ENCODE peak calls at places on chromosome 20, in five cellular contexts. C is neuronal stem cell, A is IMR-90, D is H9, H is mesendoderm. X is an unnamed sample.

GRCh38 chr20:59848182-59848581 is 85.3 kb downstream of the SYCP2 start:
- DNase-seq in C (no peak), D (no peak), A (no peak), H (no peak), X (no peak)

GRCh38 chr20:10800288-10800687 is 126.5 kb upstream of the JAG1 start:
- DNase-seq in D (no peak), H (no peak), C (no peak), A (no peak), X (peak)

GRCh38 chr20:23879811-23880374 is 345 bp upstream of the CST5 start:
- DNase-seq in D (no peak), A (no peak), C (no peak), H (peak), X (no peak)

GRCh38 chr20:63490416-63490815 is 8.5 kb downstream of the EEF1A2 start:
- DNase-seq in C (no peak), A (no peak), D (peak), H (no peak), X (no peak)

GRCh38 chr20:56572178-56572577 is 39.1 kb downstream of the FAM209B start:
- DNase-seq in C (no peak), D (no peak), A (no peak), H (no peak), X (peak)

GRCh38 chr20:2838170-2838797 is 2.2 kb downstream of the PCED1A start:
- DNase-seq in C (no peak), D (no peak), A (no peak), H (no peak), X (no peak)

GRCh38 chr20:325889-326644 is 715 bp downstream of the SOX12 start:
- DNase-seq in H (peak), A (peak), D (peak), C (peak), X (peak)

GRCh38 chr20:35952480-35953410 is 1.6 kb downstream of the SCAND1 start:
- DNase-seq in H (peak), A (peak), C (no peak), D (no peak), X (peak)

GRCh38 chr20:48819089-48819488 is 8.7 kb downstream of the PREX1 start:
- DNase-seq in D (no peak), C (no peak), H (no peak), A (no peak), X (no peak)

GRCh38 chr20:35190556-35190955 is 18.7 kb downstream of the PROCR start:
- DNase-seq in H (no peak), C (no peak), D (no peak), A (no peak), X (no peak)

GRCh38 chr20:37381621-37382538 is 35.9 kb downstream of the SRC start:
- DNase-seq in A (no peak), C (no peak), D (no peak), H (no peak), X (no peak)

GRCh38 chr20:33789109-33789857 is 21.9 kb upstream of the CHMP4B start:
- DNase-seq in D (no peak), H (peak), C (no peak), A (peak), X (peak)

GRCh38 chr20:49690899-49691620 is 22.6 kb downstream of the B4GALT5 start:
- DNase-seq in A (peak), D (no peak), C (no peak), H (no peak), X (peak)

GRCh38 chr20:9912858-9913434 is 74.1 kb upstream of the PAK5 start:
- DNase-seq in C (peak), D (peak), A (peak), H (peak), X (peak)

GRCh38 chr20:44900231-44900854 is 9.5 kb upstream of the PABPC1L start:
- DNase-seq in H (no peak), C (no peak), D (no peak), A (no peak), X (peak)

GRCh38 chr20:38050691-38051090 is 17.1 kb downstream of the RPRD1B start:
- DNase-seq in A (peak), D (no peak), C (no peak), H (no peak), X (peak)

GRCh38 chr20:51354191-51354768 is 188.2 kb downstream of the NFATC2 start:
- DNase-seq in H (no peak), D (no peak), A (peak), C (no peak), X (peak)

GRCh38 chr20:17797579-17797978 is 97.8 kb downstream of the BANF2 start:
- DNase-seq in C (no peak), D (no peak), H (no peak), A (no peak), X (no peak)

GRCh38 chr20:36579996-36580545 is 6.7 kb downstream of the TGIF2 start:
- DNase-seq in H (no peak), C (no peak), A (peak), D (no peak), X (peak)

GRCh38 chr20:7650481-7650880 is 289.8 kb downstream of the HAO1 start:
- DNase-seq in C (no peak), A (no peak), H (no peak), D (no peak), X (peak)

GRCh38 chr20:63957690-63958441 is 1.6 kb upstream of the UCKL1 start:
- DNase-seq in D (peak), C (no peak), A (peak), H (peak), X (no peak)

GRCh38 chr20:17635846-17636245 is 46.2 kb downstream of the RRBP1 start:
- DNase-seq in A (peak), D (no peak), C (no peak), H (no peak), X (no peak)

GRCh38 chr20:5309971-5310370 is 6.8 kb downstream of the PROKR2 start:
- DNase-seq in A (peak), D (no peak), C (no peak), H (no peak), X (no peak)

GRCh38 chr20:1309439-1309847 is 19.5 kb downstream of the SDCBP2 start:
- DNase-seq in C (no peak), H (peak), A (no peak), D (peak), X (no peak)

GRCh38 chr20:25439328-25439727 is 31.9 kb downstream of the GINS1 start:
- DNase-seq in A (no peak), C (no peak), D (no peak), H (no peak), X (no peak)

GRCh38 chr20:44017905-44018683 is 103.4 kb downstream of the TOX2 start:
- DNase-seq in D (no peak), C (no peak), A (peak), H (no peak), X (peak)

GRCh38 chr20:50519036-50519780 is 9.0 kb downstream of the PTPN1 start:
- DNase-seq in H (no peak), D (no peak), C (no peak), A (no peak), X (no peak)

GRCh38 chr20:32526561-32526960 is 58.6 kb downstream of the NOL4L start:
- DNase-seq in C (no peak), H (no peak), A (no peak), D (no peak), X (no peak)

GRCh38 chr20:50399003-50399916 is 110.9 kb upstream of the PTPN1 start:
- DNase-seq in C (no peak), H (no peak), D (no peak), A (peak), X (peak)

GRCh38 chr20:32672982-32673727 is 586 bp downstream of the C20orf203 start:
- DNase-seq in C (no peak), H (no peak), D (no peak), A (no peak), X (no peak)

GRCh38 chr20:19661717-19662637 is 96.1 kb upstream of the RIN2 start:
- DNase-seq in C (peak), H (peak), A (peak), D (peak), X (peak)

GRCh38 chr20:4956200-4956810 is 45.0 kb downstream of the SLC23A2 start:
- DNase-seq in H (peak), A (peak), C (peak), D (no peak), X (peak)

GRCh38 chr20:51532577-51533191 is 9.8 kb downstream of the NFATC2 start:
- DNase-seq in C (no peak), H (no peak), D (no peak), A (peak), X (no peak)

GRCh38 chr20:50558483-50558925 is 48.3 kb downstream of the PTPN1 start:
- DNase-seq in D (no peak), H (peak), C (no peak), A (peak), X (peak)

GRCh38 chr20:16556299-16556698 is 16.9 kb downstream of the KIF16B start:
- DNase-seq in C (no peak), A (peak), H (no peak), D (no peak), X (peak)

GRCh38 chr20:42340358-42340757 is 722.2 kb upstream of the CHD6 start:
- DNase-seq in A (no peak), C (no peak), D (no peak), H (no peak), X (no peak)

GRCh38 chr20:33561981-33562601 is 72.2 kb downstream of the CBFA2T2 start:
- DNase-seq in A (peak), D (peak), C (no peak), H (peak), X (peak)

GRCh38 chr20:15835811-15836210 is 737.4 kb downstream of the KIF16B start:
- DNase-seq in H (no peak), D (no peak), A (no peak), C (no peak), X (no peak)

GRCh38 chr20:51750037-51750769 is 18.0 kb downstream of the ATP9A start:
- DNase-seq in A (peak), D (no peak), C (no peak), H (peak), X (peak)

GRCh38 chr20:47325242-47325641 is 31.3 kb downstream of the ZMYND8 start:
- DNase-seq in A (no peak), D (no peak), H (no peak), C (no peak), X (no peak)
- H4K8ac ChIP-seq in A (no peak), D (no peak), H (no peak), C (no peak), X (peak)

GRCh38 chr20:39825950-39826349 is 863.1 kb downstream of the MAFB start:
- DNase-seq in H (no peak), A (peak), D (no peak), C (no peak), X (peak)

GRCh38 chr20:39822667-39823066 is 860.5 kb downstream of the DHX35 start:
- DNase-seq in A (peak), H (no peak), C (no peak), D (no peak), X (peak)

GRCh38 chr20:39825524-39825923 is 863.4 kb downstream of the DHX35 start:
- DNase-seq in H (no peak), C (no peak), A (no peak), D (no peak), X (no peak)

DNA sequence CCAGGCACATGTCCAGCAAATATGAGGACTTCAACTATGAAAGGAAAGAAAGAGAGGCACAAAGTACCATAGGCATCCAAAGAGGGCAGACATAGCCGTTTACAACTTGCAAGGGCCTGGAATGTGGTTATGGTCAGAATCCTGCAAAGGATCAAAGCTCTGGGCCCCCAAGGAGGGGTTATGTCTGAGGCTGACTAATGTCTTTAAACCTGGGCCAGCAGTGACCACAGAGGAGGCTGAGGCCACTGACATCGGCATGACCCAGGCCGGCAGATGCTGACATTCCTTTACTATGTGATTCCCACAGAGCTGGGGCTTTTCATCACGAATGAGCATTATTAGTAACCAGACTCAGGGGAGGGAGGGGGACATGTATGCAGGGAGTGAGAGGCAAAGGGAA is 861.1 kb downstream of the DHX35 start:
- DNase-seq in H (no peak), A (peak), D (no peak), C (no peak), X (peak)
- H3K4me2 ChIP-seq in H (no peak), A (no peak), D (no peak), C (no peak), X (peak)

GRCh38 chr20:58022711-58023110 is 205.7 kb downstream of the ANKRD60 start:
- DNase-seq in C (no peak), A (no peak), D (no peak), H (no peak), X (no peak)

GRCh38 chr20:58024241-58024721 is 204.2 kb downstream of the ANKRD60 start:
- DNase-seq in H (no peak), C (no peak), D (no peak), A (no peak), X (no peak)

GRCh38 chr20:58021481-58021880 is 207.0 kb downstream of the ANKRD60 start:
- DNase-seq in H (peak), D (peak), A (no peak), C (no peak), X (no peak)

GRCh38 chr20:58023781-58024180 is 204.7 kb downstream of the ANKRD60 start:
- DNase-seq in A (no peak), D (no peak), H (no peak), C (no peak), X (no peak)

DNA sequence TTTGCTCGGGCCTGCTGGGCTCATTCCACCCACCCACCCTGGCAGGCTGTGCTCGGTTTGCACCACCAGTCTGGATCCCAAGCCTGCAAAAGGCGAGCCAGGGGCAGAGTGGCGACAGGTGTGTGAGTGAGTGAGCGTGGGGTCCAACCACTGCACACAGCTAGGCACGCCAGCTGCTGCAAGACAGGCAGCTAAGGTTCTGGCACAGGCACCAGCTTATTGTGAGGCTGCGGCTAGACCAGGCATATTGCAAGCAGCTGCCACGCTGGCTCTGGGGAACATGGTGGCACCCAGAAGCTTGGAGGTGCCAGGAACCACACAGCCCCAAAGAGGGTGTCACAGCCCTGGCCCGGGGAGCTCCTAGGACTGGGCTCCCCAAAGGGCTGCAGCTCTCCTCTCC is 205.1 kb downstream of the ANKRD60 start:
- DNase-seq in D (no peak), C (no peak), A (no peak), H (no peak), X (no peak)
- H4K8ac ChIP-seq in D (no peak), C (no peak), A (no peak), H (no peak), X (no peak)

GRCh38 chr20:11941593-11942261 is 24.0 kb downstream of the BTBD3 start:
- DNase-seq in A (no peak), H (no peak), D (no peak), C (no peak), X (no peak)
- H3K4me2 ChIP-seq in A (no peak), H (no peak), D (no peak), C (no peak), X (no peak)

DNA sequence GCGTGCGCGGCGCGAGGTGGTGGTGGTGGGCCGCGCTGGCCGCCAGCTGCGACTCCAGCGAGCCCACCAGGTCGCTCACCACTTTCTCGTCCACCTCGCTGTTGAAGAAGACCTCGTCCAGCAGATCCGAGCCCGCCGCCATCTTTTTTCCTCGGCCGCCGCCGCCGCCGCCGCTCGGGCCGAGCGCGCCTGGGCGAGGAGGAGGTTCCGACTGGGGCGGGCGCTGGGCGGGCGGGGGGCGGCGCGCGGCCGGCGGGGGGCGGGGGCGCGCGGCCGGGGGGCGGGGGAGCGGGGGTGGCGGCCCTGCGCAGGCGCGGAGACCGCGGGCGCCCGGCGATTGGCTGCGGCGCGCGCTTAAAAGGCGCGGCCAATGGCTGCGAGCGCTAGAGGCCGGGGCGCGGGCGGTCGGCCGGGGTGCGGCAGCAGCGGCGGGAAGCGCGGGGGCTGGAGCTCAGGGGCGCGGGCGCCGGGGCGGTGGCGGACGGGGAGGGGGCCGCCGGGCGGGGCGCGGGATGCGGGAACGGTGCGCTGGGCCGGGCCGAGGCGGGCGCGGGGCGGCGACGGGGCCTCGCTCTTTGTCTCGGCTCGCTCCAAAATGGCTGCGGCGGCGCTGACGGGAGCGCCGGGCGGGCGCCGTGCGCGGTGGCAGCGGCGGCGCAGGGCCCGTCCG is at the start of gene TAF4:
- DNase-seq in H (peak), A (peak), C (peak), D (peak), X (peak)
- H4K8ac ChIP-seq in H (peak), A (peak), C (peak), D (no peak), X (peak)